ENCODE peak calls at places on chromosomes 12 and 14, in four cellular contexts. J is psoas muscle, H is body of pancreas, L is endodermal cell. F is an unnamed sample.

GRCh38 chr14:99509871-99510555 is 28.8 kb downstream of the CCNK start:
- DNase-seq in H (no peak), J (no peak), L (no peak), F (no peak)

GRCh38 chr14:95979339-95980042 is 59.7 kb upstream of the C14orf132 start:
- DNase-seq in J (no peak), H (no peak), L (peak), F (peak)

GRCh38 chr14:23588884-23589598 is 10.5 kb upstream of the JPH4 start:
- DNase-seq in H (peak), L (peak), J (peak), F (peak)

GRCh38 chr14:35045798-35046047 is 349 bp upstream of the FAM177A1 start:
- DNase-seq in L (no peak), J (no peak), H (no peak), F (no peak)

GRCh38 chr12:1993341-1993740 is 10.9 kb downstream of the DCP1B start:
- DNase-seq in J (no peak), H (no peak), L (no peak), F (no peak)

GRCh38 chr12:121975029-121975428 is 46.7 kb upstream of the BCL7A start:
- DNase-seq in L (no peak), H (no peak), J (no peak), F (no peak)

GRCh38 chr12:30138483-30138882 is 354.7 kb upstream of the TMTC1 start:
- DNase-seq in J (no peak), L (peak), H (no peak), F (no peak)

GRCh38 chr12:57477710-57478681 is 1.7 kb downstream of the ARHGAP9 start:
- DNase-seq in J (no peak), L (peak), H (no peak), F (no peak)

GRCh38 chr14:51357250-51357649 is 117.2 kb downstream of the TMX1 start:
- DNase-seq in H (no peak), J (no peak), L (no peak), F (no peak)

GRCh38 chr14:90726656-90727055 is 89.6 kb downstream of the TTC7B start:
- DNase-seq in H (peak), L (peak), J (peak), F (no peak)

GRCh38 chr14:24673534-24674203 is 39.7 kb upstream of the GZMB start:
- DNase-seq in J (no peak), L (peak), H (no peak), F (no peak)

GRCh38 chr14:84036863-84037262 is 1493.1 kb upstream of the FLRT2 start:
- DNase-seq in J (no peak), H (no peak), L (no peak), F (no peak)

DNA sequence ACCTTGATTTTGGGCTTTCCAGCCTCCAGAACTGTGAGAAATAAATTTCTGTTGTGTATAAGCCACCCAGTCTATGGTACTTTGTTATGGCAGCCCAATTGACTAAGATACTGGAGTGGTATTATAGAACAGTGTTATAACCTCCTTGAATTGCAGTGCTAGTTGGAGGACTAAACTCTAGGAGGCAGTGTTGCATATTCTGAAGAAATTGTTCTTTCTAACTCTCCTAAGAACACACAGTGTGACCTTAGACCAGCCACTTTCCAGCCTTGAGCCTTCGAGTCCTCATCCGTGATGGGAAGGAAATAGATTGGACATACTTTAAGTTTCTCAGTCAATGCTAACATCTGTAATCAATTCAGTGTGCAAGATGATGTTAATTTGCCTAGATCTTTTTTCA is 22.4 kb upstream of the LRRC10 start:
- DNase-seq in H (no peak), L (no peak), J (no peak), F (no peak)
- TF ChIP-seq CTCF in H (no peak), L (peak), J (peak), F (peak)

GRCh38 chr14:68394113-68394718 is 398.7 kb downstream of the ZFP36L1 start:
- DNase-seq in J (no peak), H (no peak), L (no peak), F (no peak)
- H3K27ac ChIP-seq in J (peak), H (no peak), L (peak), F (peak)

DNA sequence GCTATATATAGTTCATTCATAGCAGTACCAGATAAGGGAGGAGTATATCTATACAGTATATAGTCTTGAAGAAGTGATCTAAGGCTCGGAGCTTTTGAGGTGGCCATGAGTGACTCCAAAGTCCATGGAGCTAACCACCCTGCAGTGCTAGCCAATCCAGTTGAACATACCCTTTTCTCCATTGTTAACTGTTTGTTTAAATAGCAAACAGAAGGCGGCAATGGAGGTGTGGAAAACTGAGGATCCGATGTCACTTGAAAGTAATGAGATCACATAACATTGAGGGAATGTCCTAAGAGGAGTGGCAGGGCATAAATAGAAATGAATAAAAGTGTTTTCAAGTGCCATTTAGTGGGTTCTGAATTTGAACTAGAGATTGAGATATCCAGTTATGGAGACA is 12.4 kb upstream of the SNAPC1 start:
- DNase-seq in L (no peak), J (no peak), H (no peak), F (no peak)
- TF ChIP-seq CTCF in L (no peak), J (no peak), H (no peak), F (no peak)

GRCh38 chr14:102200690-102201368 is 61.1 kb downstream of the WDR20 start:
- DNase-seq in L (no peak), H (no peak), J (no peak), F (no peak)
- H3K27ac ChIP-seq in L (no peak), H (no peak), J (no peak), F (no peak)